ENCODE peak calls at places on chromosomes 2 and 18, in four cellular contexts. F, S, C and E are unnamed samples.

GRCh38 chr2:127559454-127559853 is 24.0 kb downstream of the MYO7B start:
- DNase-seq in C (no peak), S (no peak), F (no peak), E (no peak)

GRCh38 chr2:122643725-122644329 is 888.4 kb downstream of the TSN start:
- DNase-seq in S (no peak), F (peak; percentile 71), C (no peak), E (peak; percentile 86)

GRCh38 chr2:88626171-88627054 is 851 bp downstream of the EIF2AK3 start:
- DNase-seq in C (peak; percentile 57), S (peak; percentile 27), F (peak; percentile 16), E (no peak)

GRCh38 chr2:127024769-127025356 is 82.1 kb downstream of the BIN1 start:
- DNase-seq in F (peak; percentile 36), S (no peak), C (no peak), E (no peak)

GRCh38 chr2:232541195-232541960 is 1.9 kb downstream of the CHRNG start:
- DNase-seq in C (no peak), F (no peak), S (no peak), E (no peak)

GRCh38 chr2:20369366-20369765 is 18.7 kb upstream of the PUM2 start:
- DNase-seq in C (no peak), S (no peak), F (no peak), E (no peak)

GRCh38 chr2:70043252-70043875 is 43.9 kb upstream of the PCBP1 start:
- DNase-seq in S (no peak), F (no peak), C (peak; percentile 12), E (no peak)

GRCh38 chr2:182248362-182248761 is 178.5 kb downstream of the PDE1A start:
- DNase-seq in C (no peak), F (no peak), S (no peak), E (no peak)

GRCh38 chr2:29767606-29768335 is 153.6 kb downstream of the ALK start:
- DNase-seq in C (no peak), S (no peak), F (no peak), E (no peak)

GRCh38 chr18:61569176-61569892 is 236.1 kb downstream of the CDH20 start:
- DNase-seq in C (no peak), F (peak; percentile 80), S (peak; percentile 51), E (peak; percentile 72)

GRCh38 chr2:162768646-162769045 is 69.9 kb downstream of the KCNH7 start:
- DNase-seq in F (peak; percentile 34), C (no peak), S (no peak), E (no peak)

GRCh38 chr2:9560628-9561027 is 5.0 kb upstream of the ADAM17 start:
- DNase-seq in F (no peak), S (no peak), C (no peak), E (no peak)

GRCh38 chr2:95260028-95261023 is 13.9 kb upstream of the PROM2 start:
- DNase-seq in C (no peak), F (no peak), S (no peak), E (peak; percentile 10)

GRCh38 chr18:58567453-58568196 is 61.3 kb downstream of the ALPK2 start:
- DNase-seq in C (no peak), F (peak; percentile 97), S (no peak), E (peak; percentile 89)

GRCh38 chr2:147806846-147807245 is 38.0 kb upstream of the ACVR2A start:
- DNase-seq in S (no peak), C (no peak), F (peak; percentile 30), E (no peak)

GRCh38 chr18:26471027-26471426 is 77.3 kb downstream of the KCTD1 start:
- DNase-seq in S (no peak), C (no peak), F (peak; percentile 69), E (peak; percentile 47)

GRCh38 chr2:26195006-26195961 is 22.4 kb downstream of the GAREM2 start:
- DNase-seq in S (no peak), F (no peak), C (no peak), E (peak; percentile 11)

GRCh38 chr18:49492694-49493033 is 5.6 kb upstream of the C18orf32 start:
- DNase-seq in F (no peak), C (no peak), S (no peak), E (no peak)

GRCh38 chr18:49487711-49488310 is 777 bp upstream of the C18orf32 start:
- DNase-seq in S (no peak), F (no peak), C (peak; percentile 27), E (no peak)

GRCh38 chr18:49491857-49492693 is 5.0 kb upstream of the C18orf32 start:
- DNase-seq in C (peak; percentile 99), F (peak; percentile 100), S (peak; percentile 78), E (peak; percentile 99)

GRCh38 chr18:49491534-49491856 is 4.5 kb upstream of the C18orf32 start:
- DNase-seq in F (peak; percentile 35), C (no peak), S (no peak), E (no peak)

DNA sequence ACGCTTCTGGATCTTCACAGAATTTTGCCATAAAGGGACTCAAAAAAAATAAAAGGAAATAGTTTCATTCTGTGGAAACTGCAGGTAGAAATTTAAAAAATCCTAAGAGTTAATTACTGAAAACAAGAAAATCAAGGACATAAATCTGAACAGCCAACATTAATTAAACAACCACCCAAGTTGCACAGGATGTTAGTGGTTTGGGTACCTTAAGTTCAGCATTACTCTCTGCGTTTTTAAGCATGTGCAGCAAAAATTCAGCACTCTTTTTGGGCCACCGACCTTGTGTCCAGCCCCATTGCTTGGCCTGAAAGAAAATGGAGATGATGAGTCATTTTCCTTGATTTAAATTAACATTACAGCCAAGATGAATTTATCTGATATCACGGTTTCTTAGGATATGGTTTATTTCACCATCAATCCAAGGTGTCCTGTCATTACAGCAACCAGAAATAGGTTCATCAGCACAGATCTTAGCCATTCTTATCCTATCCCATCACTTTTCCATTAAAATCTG is 3.3 kb upstream of the C18orf32 start:
- DNase-seq in S (no peak), F (no peak), C (no peak), E (no peak)
- H3K4me3 ChIP-seq in S (no peak overlapping the region), F (peak overlapping the region; percentile 78), C (peak overlapping the region; percentile 80), E (peak overlapping the region; percentile 7)

GRCh38 chr18:38751897-38752296 is 1186.3 kb upstream of the CELF4 start:
- DNase-seq in C (peak; percentile 52), F (no peak), S (no peak), E (no peak)
- TF ChIP-seq CTCF in C (no peak), F (no peak), S (no peak), E (no peak)

DNA sequence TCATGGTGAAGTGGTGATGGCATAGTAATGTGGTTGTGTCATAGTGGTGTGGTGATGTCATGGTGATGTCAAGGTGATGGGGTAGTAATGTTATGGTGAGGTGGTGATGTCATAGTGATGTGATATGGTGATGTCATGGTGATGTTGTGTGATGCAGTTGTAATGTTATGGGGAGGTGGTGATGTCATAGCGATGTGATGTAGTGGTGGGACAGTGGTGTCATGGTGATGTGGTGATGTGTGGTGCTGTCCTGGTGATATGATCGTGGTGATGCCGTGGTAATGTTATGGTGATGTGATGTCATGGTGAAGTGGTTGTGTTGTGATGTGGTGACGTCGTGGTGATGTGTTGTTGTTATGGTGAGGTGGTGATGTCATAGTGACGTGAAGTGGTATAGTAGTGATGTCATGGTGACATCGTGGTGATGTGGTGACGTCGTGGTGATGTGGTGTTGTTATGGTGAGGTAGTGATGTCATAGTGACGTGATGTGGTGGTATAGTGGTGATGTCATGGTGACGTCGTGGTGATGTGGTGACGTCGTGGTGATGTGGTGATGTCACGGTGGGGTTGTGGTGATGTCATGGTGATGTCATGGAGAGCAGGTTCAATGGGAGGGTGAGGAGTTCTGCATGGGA is 242.7 kb upstream of the MYT1L start:
- DNase-seq in S (no peak), C (peak; percentile 7), F (peak; percentile 0), E (peak; percentile 1)
- H3K4me3 ChIP-seq in S (no peak overlapping the region), C (no peak overlapping the region), F (no peak overlapping the region), E (no peak overlapping the region)

GRCh38 chr2:151999058-151999457 is 99.8 kb downstream of the CACNB4 start:
- DNase-seq in S (peak; percentile 28), C (peak; percentile 66), F (peak; percentile 14), E (peak; percentile 38)
- TF ChIP-seq CTCF in S (peak; percentile 83), C (peak; percentile 89), F (peak; percentile 85), E (peak; percentile 84)